ENCODE peak calls at places on chromosomes 3 and 15, in four cellular contexts. A is endothelial cell, F is GM20000, V is bronchial epithelial cell. H is an unnamed sample.

GRCh38 chr3:72187131-72187530 is 402.2 kb upstream of the PROK2 start:
- DNase-seq in A (no peak), F (no peak), V (no peak), H (no peak)

GRCh38 chr15:36901012-36901411 is 199.3 kb downstream of the MEIS2 start:
- DNase-seq in A (no peak), F (no peak), V (no peak), H (no peak)

GRCh38 chr3:81925385-81925784 is 163.9 kb upstream of the GBE1 start:
- DNase-seq in A (no peak), F (no peak), V (no peak), H (no peak)

GRCh38 chr3:114446605-114447004 is 152.8 kb downstream of the TIGIT start:
- DNase-seq in A (no peak), F (no peak), V (no peak), H (no peak)

GRCh38 chr3:157540656-157541055 is 37.4 kb upstream of the VEPH1 start:
- DNase-seq in A (no peak), F (no peak), V (no peak), H (no peak)

GRCh38 chr15:51135276-51135675 is 40.6 kb upstream of the TNFAIP8L3 start:
- DNase-seq in A (no peak), F (no peak), V (no peak), H (no peak)

GRCh38 chr3:151726016-151726415 is 7.7 kb upstream of the AADACL2 start:
- DNase-seq in A (no peak), F (no peak), V (no peak), H (no peak)

GRCh38 chr15:99620178-99620577 is 54.4 kb downstream of the MEF2A start:
- DNase-seq in A (no peak), F (no peak), V (no peak), H (no peak)

DNA sequence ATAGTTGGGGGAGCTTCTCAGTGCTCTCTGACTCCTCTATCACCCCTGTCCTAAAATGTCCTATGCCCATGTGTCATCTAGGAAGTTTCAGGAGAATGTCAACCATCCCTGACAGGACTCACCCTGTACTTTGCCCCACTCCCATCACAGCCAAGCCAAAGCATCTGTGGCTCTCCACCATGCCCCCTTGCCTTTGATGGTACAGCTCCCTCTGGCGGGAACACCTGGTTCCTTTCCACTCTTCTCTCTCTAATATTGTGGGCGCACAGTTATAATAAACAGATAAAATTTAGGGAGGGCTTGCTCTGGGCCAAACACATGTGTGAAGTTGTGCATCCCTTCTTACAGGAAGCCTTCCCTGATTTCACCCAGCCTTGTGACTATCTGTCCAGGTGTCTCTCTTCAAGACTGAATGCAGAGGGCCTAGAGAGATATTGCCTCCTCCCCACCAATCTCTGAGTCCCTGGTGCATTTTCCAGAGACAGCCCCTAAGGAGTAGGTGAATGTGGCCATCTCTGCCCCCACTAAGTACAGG is 62.8 kb downstream of the ISG20 start:
- DNase-seq in A (peak), F (peak), V (no peak), H (peak)
- TF ChIP-seq CTCF in A (peak), F (peak), V (peak), H (peak)

GRCh38 chr3:39372831-39373230 is 10.3 kb upstream of the SLC25A38 start:
- DNase-seq in A (no peak), F (no peak), V (peak), H (no peak)
- TF ChIP-seq CTCF in A (no peak), F (no peak), V (no peak), H (no peak)

GRCh38 chr3:25910997-25911396 is 121.1 kb downstream of the OXSM start:
- DNase-seq in A (no peak), F (peak), V (peak), H (no peak)
- TF ChIP-seq CTCF in A (peak), F (peak), V (peak), H (peak)

GRCh38 chr3:143648708-143649107 is 199.6 kb downstream of the SLC9A9 start:
- DNase-seq in A (peak), F (no peak), V (peak), H (no peak)
- TF ChIP-seq CTCF in A (peak), F (no peak), V (peak), H (peak)

DNA sequence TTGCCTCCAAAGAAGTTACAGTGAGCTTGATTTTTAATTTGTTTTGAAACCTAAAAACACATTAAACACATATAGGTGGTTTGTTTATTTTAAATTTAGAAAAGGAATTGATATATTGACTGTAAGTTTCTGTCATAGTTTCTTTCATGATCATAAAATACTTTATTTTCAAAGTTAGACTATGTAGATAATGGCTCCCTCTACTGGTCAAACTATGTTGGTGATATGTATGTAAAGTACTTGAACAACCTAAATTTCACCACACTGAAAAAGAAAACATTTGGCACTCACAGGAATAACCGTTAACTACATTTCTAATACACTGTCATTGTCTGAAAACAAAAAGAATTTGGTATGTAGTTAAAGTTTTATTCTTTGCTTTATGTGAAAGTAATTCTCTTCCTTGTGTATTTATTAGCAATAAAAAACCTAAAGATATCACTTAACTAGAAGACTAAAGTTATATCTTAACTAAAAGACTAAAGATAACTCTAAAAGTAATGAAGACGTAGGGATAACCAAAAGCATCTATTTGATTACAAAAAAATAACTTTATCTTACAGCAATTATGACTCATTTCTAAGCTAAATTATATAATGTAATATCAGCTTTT is 427.5 kb downstream of the VGLL3 start:
- DNase-seq in A (no peak), F (peak), V (peak), H (peak)
- TF ChIP-seq CTCF in A (peak), F (no peak), V (peak), H (peak)

GRCh38 chr3:2156244-2156847 is 57.7 kb downstream of the CNTN4 start:
- DNase-seq in A (no peak), F (peak), V (no peak), H (peak)
- TF ChIP-seq CTCF in A (no peak), F (peak), V (peak), H (peak)

GRCh38 chr15:78620839-78621421 is at the start of gene CHRNA3:
- DNase-seq in A (peak), F (no peak), V (no peak), H (peak)

GRCh38 chr15:78619022-78619950 is 1.5 kb downstream of the CHRNA3 start:
- DNase-seq in A (no peak), F (peak), V (no peak), H (peak)

GRCh38 chr15:78618490-78618934 is 2.3 kb downstream of the CHRNA3 start:
- DNase-seq in A (peak), F (peak), V (peak), H (peak)

GRCh38 chr15:78621810-78622402 is 1.1 kb upstream of the CHRNA3 start:
- DNase-seq in A (no peak), F (no peak), V (no peak), H (peak)

DNA sequence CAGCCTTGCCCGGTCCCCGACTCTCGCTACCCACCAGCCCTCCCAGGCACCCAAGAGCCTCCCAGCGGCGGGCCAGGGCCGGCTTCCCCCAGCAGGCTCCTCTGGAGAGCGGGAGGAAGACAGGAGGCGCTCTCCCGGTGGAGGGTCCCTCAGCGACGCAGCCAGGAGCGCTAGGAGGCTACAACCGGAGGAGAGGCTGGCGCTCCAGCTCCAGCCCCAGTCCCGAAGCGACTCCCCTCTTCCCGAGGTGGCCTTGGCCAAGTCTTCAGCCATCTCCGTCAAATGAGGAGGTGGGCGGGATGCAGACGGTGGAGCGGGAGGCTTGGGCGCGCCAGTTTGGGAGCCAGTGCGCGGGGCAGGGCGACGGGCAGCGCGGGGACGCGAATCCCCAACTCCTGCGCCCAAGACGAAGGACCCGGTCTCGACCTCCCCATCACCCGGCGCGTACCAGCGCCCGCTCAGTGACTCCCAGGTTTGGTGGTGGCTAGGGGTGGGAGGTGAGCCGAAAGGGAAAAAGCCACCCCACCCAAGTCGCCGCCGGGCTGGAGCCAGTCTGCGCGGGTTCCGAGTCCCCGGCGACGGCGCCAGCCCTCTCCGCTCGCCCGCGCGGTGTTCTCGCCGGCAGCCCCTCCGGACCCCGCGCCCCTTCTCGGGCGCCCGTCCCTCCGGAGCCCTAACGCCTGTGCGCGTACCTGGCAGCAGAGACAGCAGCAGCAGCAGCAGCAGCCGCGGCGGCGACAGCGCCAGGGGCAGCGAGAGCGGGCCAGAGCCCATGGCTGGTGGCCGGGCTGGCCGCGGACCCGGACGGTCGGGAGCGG is 566 bp downstream of the CHRNA3 start:
- DNase-seq in A (peak), F (peak), V (no peak), H (peak)
- TF ChIP-seq CTCF in A (no peak), F (no peak), V (peak), H (no peak)

GRCh38 chr3:7546219-7546618 is 685.3 kb downstream of the GRM7 start:
- DNase-seq in A (no peak), F (no peak), V (peak), H (no peak)
- TF ChIP-seq CTCF in A (no peak), F (no peak), V (peak), H (no peak)

GRCh38 chr3:129690963-129691362 is 84.5 kb upstream of the PLXND1 start:
- DNase-seq in A (no peak), F (no peak), V (no peak), H (no peak)
- TF ChIP-seq CTCF in A (no peak), F (no peak), V (no peak), H (no peak)

GRCh38 chr3:155553800-155554199 is 191.1 kb downstream of the PLCH1 start:
- DNase-seq in A (no peak), F (peak), V (peak), H (no peak)

GRCh38 chr3:155549087-155549486 is 195.8 kb downstream of the PLCH1 start:
- DNase-seq in A (no peak), F (no peak), V (no peak), H (no peak)

GRCh38 chr3:155550386-155550785 is 194.5 kb downstream of the PLCH1 start:
- DNase-seq in A (no peak), F (no peak), V (no peak), H (no peak)

DNA sequence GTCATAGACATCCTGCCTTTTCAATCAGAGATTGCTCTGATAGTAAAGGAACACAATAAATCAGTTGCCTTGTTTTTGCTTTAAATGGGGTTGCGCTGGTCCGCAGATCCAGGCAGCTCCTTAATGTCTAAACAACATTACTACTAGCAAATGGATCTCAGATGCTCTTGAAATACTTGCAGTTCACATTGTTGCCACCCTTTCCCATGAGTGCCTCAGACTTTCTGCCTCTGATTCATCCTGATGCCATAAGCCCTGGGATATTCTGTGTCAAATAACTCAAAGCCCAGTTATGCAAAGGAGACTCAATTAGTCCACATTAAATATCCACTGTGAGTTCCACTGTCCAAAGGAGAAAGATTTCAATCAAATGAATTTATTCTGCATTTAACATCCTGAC is 196.7 kb downstream of the PLCH1 start:
- DNase-seq in A (no peak), F (no peak), V (peak), H (no peak)
- TF ChIP-seq CTCF in A (no peak), F (no peak), V (no peak), H (no peak)